ENCODE peak calls at places on chromosomes 11 and 22, in four cellular contexts. F, U, Z and J are unnamed samples.

GRCh38 chr11:25159341-25159740 is 662.5 kb downstream of the LUZP2 start:
- DNase-seq in U (no peak), F (no peak), Z (no peak), J (no peak)

GRCh38 chr11:132068556-132068955 is 698.1 kb downstream of the NTM start:
- DNase-seq in F (no peak), U (no peak), Z (no peak), J (no peak)

GRCh38 chr11:71472941-71473792 is 20.2 kb downstream of the NADSYN1 start:
- DNase-seq in U (no peak), F (no peak), Z (no peak), J (no peak)

GRCh38 chr11:20388096-20389055 is 860 bp downstream of the PRMT3 start:
- DNase-seq in Z (no peak), F (no peak), U (no peak), J (no peak)

GRCh38 chr22:44587004-44587793 is 89.2 kb upstream of the RTL6 start:
- DNase-seq in F (peak; percentile 62), Z (no peak), U (no peak), J (peak; percentile 48)

GRCh38 chr11:6498544-6498943 is 1.5 kb downstream of the DNHD1 start:
- DNase-seq in Z (no peak), U (no peak), F (no peak), J (no peak)

GRCh38 chr11:27913650-27914049 is 194.3 kb downstream of the KIF18A start:
- DNase-seq in F (no peak), Z (no peak), U (no peak), J (no peak)

GRCh38 chr11:97033178-97033577 is 643.4 kb downstream of the JRKL start:
- DNase-seq in U (no peak), Z (no peak), F (no peak), J (no peak)

GRCh38 chr11:128532016-128532570 is 55.3 kb downstream of the ETS1 start:
- DNase-seq in U (no peak), F (no peak), Z (no peak), J (no peak)

GRCh38 chr22:24115247-24116207 is 65.8 kb upstream of the SUSD2 start:
- DNase-seq in Z (no peak), U (no peak), F (no peak), J (no peak)

GRCh38 chr11:123184531-123184930 is 10.5 kb downstream of the CLMP start:
- DNase-seq in F (no peak), U (no peak), Z (no peak), J (no peak)